ENCODE peak calls at places on chromosomes 6 and 20, in ten cellular contexts. One of them, this sample, is unnamed.

GRCh38 chr6:128731249-128732165 is 151.4 kb upstream of the LAMA2 start:
- DNase-seq in neural progenitor cell: peak; percentile 67
- DNase-seq in right lobe of liver: no peak
- DNase-seq in left ventricle myocardium inferior: no peak
- DNase-seq in breast epithelium: no peak
- DNase-seq in brain microvascular endothelial cell: peak; percentile 63
- DNase-seq in Peyer's patch: no peak
- DNase-seq in psoas muscle: no peak
- DNase-seq in IMR-90: peak; percentile 66
- DNase-seq in stomach: no peak
- DNase-seq in this sample: no peak

GRCh38 chr6:25022140-25022553 is 86.4 kb upstream of the RIPOR2 start:
- DNase-seq in left ventricle myocardium inferior: no peak
- DNase-seq in right lobe of liver: no peak
- DNase-seq in breast epithelium: no peak
- DNase-seq in IMR-90: peak; percentile 77
- DNase-seq in stomach: no peak
- DNase-seq in brain microvascular endothelial cell: no peak
- DNase-seq in neural progenitor cell: no peak
- DNase-seq in Peyer's patch: no peak
- DNase-seq in psoas muscle: no peak
- DNase-seq in this sample: no peak

GRCh38 chr6:45608252-45608911 is 230.6 kb upstream of the SUPT3H start:
- DNase-seq in psoas muscle: no peak
- DNase-seq in brain microvascular endothelial cell: no peak
- DNase-seq in IMR-90: peak; percentile 15
- DNase-seq in right lobe of liver: no peak
- DNase-seq in neural progenitor cell: no peak
- DNase-seq in breast epithelium: no peak
- DNase-seq in Peyer's patch: no peak
- DNase-seq in left ventricle myocardium inferior: no peak
- DNase-seq in stomach: no peak
- DNase-seq in this sample: peak; percentile 70

GRCh38 chr6:163457637-163458561 is 43.4 kb downstream of the QKI start:
- DNase-seq in neural progenitor cell: no peak
- DNase-seq in IMR-90: peak; percentile 95
- DNase-seq in brain microvascular endothelial cell: peak; percentile 94
- DNase-seq in right lobe of liver: no peak
- DNase-seq in psoas muscle: no peak
- DNase-seq in Peyer's patch: no peak
- DNase-seq in breast epithelium: no peak
- DNase-seq in stomach: no peak
- DNase-seq in left ventricle myocardium inferior: no peak
- DNase-seq in this sample: peak; percentile 79

GRCh38 chr6:80174931-80175572 is 68.6 kb downstream of the BCKDHB start:
- DNase-seq in Peyer's patch: no peak
- DNase-seq in left ventricle myocardium inferior: no peak
- DNase-seq in brain microvascular endothelial cell: peak; percentile 20
- DNase-seq in psoas muscle: no peak
- DNase-seq in right lobe of liver: no peak
- DNase-seq in neural progenitor cell: no peak
- DNase-seq in IMR-90: peak; percentile 38
- DNase-seq in stomach: no peak
- DNase-seq in breast epithelium: no peak
- DNase-seq in this sample: no peak

GRCh38 chr6:157240059-157240959 is 83.0 kb downstream of the TMEM242 start:
- DNase-seq in left ventricle myocardium inferior: no peak
- DNase-seq in psoas muscle: peak; percentile 92
- DNase-seq in Peyer's patch: no peak
- DNase-seq in stomach: no peak
- DNase-seq in breast epithelium: no peak
- DNase-seq in IMR-90: peak; percentile 41
- DNase-seq in neural progenitor cell: peak; percentile 55
- DNase-seq in brain microvascular endothelial cell: no peak
- DNase-seq in right lobe of liver: peak; percentile 43
- DNase-seq in this sample: no peak

GRCh38 chr6:56491606-56492328 is 150.9 kb downstream of the DST start:
- DNase-seq in stomach: no peak
- DNase-seq in neural progenitor cell: no peak
- DNase-seq in IMR-90: no peak
- DNase-seq in breast epithelium: no peak
- DNase-seq in Peyer's patch: no peak
- DNase-seq in left ventricle myocardium inferior: peak; percentile 34
- DNase-seq in psoas muscle: no peak
- DNase-seq in brain microvascular endothelial cell: peak; percentile 54
- DNase-seq in right lobe of liver: no peak
- DNase-seq in this sample: no peak

GRCh38 chr6:96784650-96785049 is 52.6 kb downstream of the GPR63 start:
- DNase-seq in right lobe of liver: no peak
- DNase-seq in neural progenitor cell: no peak
- DNase-seq in psoas muscle: no peak
- DNase-seq in Peyer's patch: no peak
- DNase-seq in left ventricle myocardium inferior: no peak
- DNase-seq in brain microvascular endothelial cell: no peak
- DNase-seq in breast epithelium: no peak
- DNase-seq in IMR-90: no peak
- DNase-seq in stomach: no peak
- DNase-seq in this sample: no peak

GRCh38 chr6:21731411-21732031 is 138.0 kb downstream of the SOX4 start:
- DNase-seq in left ventricle myocardium inferior: no peak
- DNase-seq in psoas muscle: no peak
- DNase-seq in neural progenitor cell: no peak
- DNase-seq in Peyer's patch: no peak
- DNase-seq in IMR-90: peak; percentile 61
- DNase-seq in breast epithelium: no peak
- DNase-seq in stomach: no peak
- DNase-seq in brain microvascular endothelial cell: no peak
- DNase-seq in right lobe of liver: no peak
- DNase-seq in this sample: peak; percentile 77

GRCh38 chr6:26232950-26233607 is 131.9 kb upstream of the BTN3A2 start:
- DNase-seq in Peyer's patch: peak; percentile 46
- DNase-seq in stomach: no peak
- DNase-seq in left ventricle myocardium inferior: no peak
- DNase-seq in breast epithelium: no peak
- DNase-seq in IMR-90: peak; percentile 79
- DNase-seq in brain microvascular endothelial cell: no peak
- DNase-seq in right lobe of liver: no peak
- DNase-seq in neural progenitor cell: peak; percentile 39
- DNase-seq in psoas muscle: no peak
- DNase-seq in this sample: no peak

DNA sequence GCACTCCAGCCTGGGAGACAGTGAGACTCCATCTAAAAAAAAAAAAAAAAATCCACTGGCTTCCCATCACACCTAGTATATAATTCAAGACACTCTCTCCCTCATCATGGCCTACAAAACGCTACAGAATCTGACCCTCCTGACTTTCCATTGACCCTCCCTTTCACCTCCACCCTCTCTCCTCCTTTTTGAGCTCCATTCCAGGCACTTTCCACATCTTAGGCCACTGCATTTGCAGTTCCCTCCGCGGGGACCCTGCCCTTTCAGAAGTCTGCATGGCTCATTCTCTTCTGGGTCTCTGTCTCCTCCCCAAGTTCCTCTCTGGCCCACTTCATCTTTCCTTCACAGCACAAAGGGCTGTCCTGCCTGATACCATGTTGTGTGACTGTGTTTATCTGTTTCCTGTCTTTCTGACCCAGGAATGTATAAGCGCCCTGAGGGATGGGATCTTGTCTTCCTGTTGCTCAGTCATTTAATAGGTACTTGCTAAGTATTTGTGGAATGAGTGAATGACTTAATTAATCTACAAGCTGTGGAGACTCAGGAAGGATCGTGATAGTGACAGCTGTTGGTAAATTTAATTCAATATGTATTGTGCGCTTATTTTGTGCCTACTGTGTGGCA is 35.2 kb downstream of the NCR2 start:
- DNase-seq in right lobe of liver: no peak
- DNase-seq in neural progenitor cell: peak; percentile 4
- DNase-seq in left ventricle myocardium inferior: no peak
- DNase-seq in IMR-90: no peak
- DNase-seq in breast epithelium: no peak
- DNase-seq in stomach: no peak
- DNase-seq in psoas muscle: no peak
- DNase-seq in brain microvascular endothelial cell: no peak
- DNase-seq in Peyer's patch: no peak
- DNase-seq in this sample: no peak
- H3K27me3 ChIP-seq in right lobe of liver: no peaks in the 10 kb centered on the region
- H3K27me3 ChIP-seq in neural progenitor cell: peaks cover 97% of the 10 kb centered on the region
- H3K27me3 ChIP-seq in left ventricle myocardium inferior: peaks cover 98% of the 10 kb centered on the region
- H3K27me3 ChIP-seq in IMR-90: peaks cover 56% of the 10 kb centered on the region
- H3K27me3 ChIP-seq in breast epithelium: peaks cover 57% of the 10 kb centered on the region
- H3K27me3 ChIP-seq in stomach: peaks cover 91% of the 10 kb centered on the region
- H3K27me3 ChIP-seq in psoas muscle: peaks cover 81% of the 10 kb centered on the region
- H3K27me3 ChIP-seq in brain microvascular endothelial cell: peaks cover 57% of the 10 kb centered on the region
- H3K27me3 ChIP-seq in Peyer's patch: no peaks in the 10 kb centered on the region
- H3K27me3 ChIP-seq in this sample: peaks cover 73% of the 10 kb centered on the region

GRCh38 chr6:91305755-91306154 is 718.9 kb upstream of the MAP3K7 start:
- DNase-seq in right lobe of liver: no peak
- DNase-seq in brain microvascular endothelial cell: no peak
- DNase-seq in neural progenitor cell: no peak
- DNase-seq in breast epithelium: no peak
- DNase-seq in stomach: no peak
- DNase-seq in psoas muscle: no peak
- DNase-seq in Peyer's patch: no peak
- DNase-seq in left ventricle myocardium inferior: no peak
- DNase-seq in IMR-90: no peak
- DNase-seq in this sample: no peak
- TF ChIP-seq CTCF in right lobe of liver: no peak
- TF ChIP-seq CTCF in brain microvascular endothelial cell: no peak
- TF ChIP-seq CTCF in neural progenitor cell: no peak
- TF ChIP-seq CTCF in breast epithelium: no peak
- TF ChIP-seq CTCF in stomach: no peak
- TF ChIP-seq CTCF in psoas muscle: no peak
- TF ChIP-seq CTCF in Peyer's patch: no peak
- TF ChIP-seq CTCF in left ventricle myocardium inferior: no peak
- TF ChIP-seq CTCF in IMR-90: no peak
- TF ChIP-seq CTCF in this sample: no peak

DNA sequence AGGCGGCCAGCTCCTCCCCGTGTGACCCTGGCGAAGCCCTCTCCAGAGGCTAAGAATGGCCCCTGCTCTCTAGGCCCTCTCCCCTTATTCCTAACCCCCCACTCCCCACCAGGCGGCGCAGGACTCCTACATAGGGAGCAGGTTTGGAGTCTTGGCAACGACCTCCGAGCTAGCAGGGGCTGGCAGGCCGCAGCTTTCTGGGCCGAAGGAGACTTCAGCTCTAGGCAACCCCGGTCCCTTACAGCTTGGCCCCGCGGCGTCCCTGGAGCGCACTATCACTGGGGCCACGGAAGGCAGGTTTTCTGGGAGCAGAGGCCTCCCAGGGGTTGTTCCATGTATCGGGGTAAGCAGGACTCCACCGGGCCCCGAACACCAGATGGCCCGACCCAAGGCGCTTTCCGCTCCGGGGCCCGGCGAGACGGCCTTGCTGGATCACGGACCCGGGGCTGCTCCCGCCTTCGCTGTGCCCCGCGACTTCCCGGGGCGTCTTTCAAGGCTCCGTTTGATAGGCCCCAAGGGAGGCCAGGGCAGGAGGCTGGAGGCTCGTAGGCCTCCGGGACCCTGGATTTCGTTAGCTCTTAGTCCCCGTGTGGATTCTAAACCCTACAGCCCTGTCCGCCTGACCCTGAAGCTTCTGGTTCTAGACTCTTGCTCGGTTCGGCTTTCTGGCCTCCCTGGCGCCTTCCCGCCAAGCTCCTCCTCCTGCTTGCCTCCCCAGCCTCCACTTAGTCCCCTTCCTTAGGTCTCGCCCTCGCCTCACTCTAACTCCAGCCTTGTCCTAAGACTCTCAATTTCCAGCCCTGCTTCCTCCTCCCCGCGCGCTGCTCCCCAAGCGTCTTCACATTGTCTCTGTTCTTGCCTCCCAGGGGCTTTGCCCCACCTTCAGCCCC is 1.9 kb downstream of the SLC32A1 start:
- DNase-seq in Peyer's patch: peak; percentile 64
- DNase-seq in left ventricle myocardium inferior: no peak
- DNase-seq in stomach: peak; percentile 33
- DNase-seq in brain microvascular endothelial cell: no peak
- DNase-seq in breast epithelium: no peak
- DNase-seq in neural progenitor cell: peak; percentile 95
- DNase-seq in psoas muscle: no peak
- DNase-seq in IMR-90: peak; percentile 11
- DNase-seq in right lobe of liver: no peak
- DNase-seq in this sample: no peak
- H3K27me3 ChIP-seq in Peyer's patch: no peaks in the 10 kb centered on the region
- H3K27me3 ChIP-seq in left ventricle myocardium inferior: peaks cover 100% of the 10 kb centered on the region
- H3K27me3 ChIP-seq in stomach: peaks cover 100% of the 10 kb centered on the region
- H3K27me3 ChIP-seq in brain microvascular endothelial cell: peaks cover 97% of the 10 kb centered on the region
- H3K27me3 ChIP-seq in breast epithelium: peaks cover 99% of the 10 kb centered on the region
- H3K27me3 ChIP-seq in neural progenitor cell: peaks cover 100% of the 10 kb centered on the region
- H3K27me3 ChIP-seq in psoas muscle: peaks cover 100% of the 10 kb centered on the region
- H3K27me3 ChIP-seq in IMR-90: peaks cover 92% of the 10 kb centered on the region
- H3K27me3 ChIP-seq in right lobe of liver: peaks cover 11% of the 10 kb centered on the region
- H3K27me3 ChIP-seq in this sample: peaks cover 96% of the 10 kb centered on the region

DNA sequence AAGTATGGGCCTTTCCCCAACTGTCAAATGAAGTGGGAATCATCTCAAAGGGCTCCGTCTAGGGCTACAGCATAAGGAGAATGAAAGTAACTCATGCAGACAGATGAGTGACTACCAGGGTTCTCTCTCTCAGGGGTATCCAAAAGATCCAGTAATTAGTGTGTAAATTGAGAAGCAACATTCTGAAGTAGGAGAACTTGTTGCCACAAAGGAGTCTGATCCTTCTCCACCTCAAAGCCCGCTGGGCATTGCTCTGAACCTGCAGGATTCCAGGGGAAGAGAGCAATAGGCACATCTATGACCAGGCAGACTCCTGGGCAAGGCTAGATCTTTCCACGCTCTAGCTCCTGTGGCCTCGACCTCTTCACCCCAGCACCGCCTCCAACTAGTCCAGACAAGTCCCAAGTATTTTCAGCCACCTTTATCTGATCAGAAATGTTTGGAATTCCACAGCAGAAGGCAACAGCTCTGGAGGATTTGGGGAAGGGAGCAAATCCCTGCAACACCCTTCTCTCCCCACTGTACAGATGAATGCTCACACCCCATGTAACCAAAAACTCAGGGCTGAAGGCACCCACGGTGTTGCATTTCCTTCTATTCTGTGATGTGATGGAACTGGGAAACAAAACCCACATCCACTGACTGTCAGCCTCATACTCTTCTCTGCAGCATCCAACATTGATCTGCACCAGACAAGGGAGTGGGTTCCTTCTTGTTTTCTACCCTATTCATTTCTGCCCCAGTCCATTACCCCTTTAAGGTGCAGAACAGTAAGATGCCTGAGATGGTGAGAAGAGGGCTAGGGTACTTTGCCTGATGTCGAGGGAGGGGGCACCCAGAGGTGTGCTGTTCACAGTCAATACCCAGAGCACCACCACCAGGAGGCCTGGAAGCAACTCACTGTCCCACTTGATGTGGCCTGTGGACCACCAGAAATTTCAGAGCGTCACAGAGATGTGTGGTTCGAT is 41.0 kb downstream of the COX4I2 start:
- DNase-seq in brain microvascular endothelial cell: peak; percentile 37
- DNase-seq in Peyer's patch: no peak
- DNase-seq in neural progenitor cell: peak; percentile 54
- DNase-seq in left ventricle myocardium inferior: no peak
- DNase-seq in IMR-90: no peak
- DNase-seq in stomach: peak; percentile 62
- DNase-seq in right lobe of liver: no peak
- DNase-seq in psoas muscle: no peak
- DNase-seq in breast epithelium: no peak
- DNase-seq in this sample: no peak
- TF ChIP-seq CTCF in brain microvascular endothelial cell: peak; percentile 5
- TF ChIP-seq CTCF in Peyer's patch: no peak
- TF ChIP-seq CTCF in neural progenitor cell: no peak
- TF ChIP-seq CTCF in left ventricle myocardium inferior: no peak
- TF ChIP-seq CTCF in IMR-90: no peak
- TF ChIP-seq CTCF in stomach: no peak
- TF ChIP-seq CTCF in right lobe of liver: no peak
- TF ChIP-seq CTCF in psoas muscle: no peak
- TF ChIP-seq CTCF in breast epithelium: no peak
- TF ChIP-seq CTCF in this sample: no peak

This sample was measured in kidney epithelial cell.